ENCODE peak calls at places on chromosome 16, in seven cellular contexts. S is heart left ventricle; Y is stimulated activated naive CD8-positive, alpha-beta T cell treated with anti-CD3 and anti-CD28 coated beads, Interleukin-15, amount 100 ng/mL, for 72 hours; W is iPS-NIHi11; H is ecto neural progenitor cell; D is effector memory CD8-positive, alpha-beta T cell; Z is stimulated activated CD4-positive, alpha-beta T cell treated with anti-CD3 and anti-CD28 coated beads, Interleukin-1b, Interleukin-23, amount 100 ng/mL, for 4 hours. I is an unnamed sample.

GRCh38 chr16:706189-707061 is 824 bp upstream of the FBXL16 start:
- DNase-seq in Y (no peak), D (no peak), H (no peak), Z (no peak), S (no peak), W (peak), I (no peak)

GRCh38 chr16:77767211-77767610 is 21.2 kb upstream of the VAT1L start:
- DNase-seq in H (no peak), S (no peak), D (no peak), Z (no peak), W (no peak), Y (no peak), I (no peak)

GRCh38 chr16:16025214-16025968 is 76.0 kb downstream of the ABCC1 start:
- DNase-seq in Z (peak), H (no peak), D (peak), S (peak), W (no peak), Y (peak), I (no peak)

GRCh38 chr16:66250686-66251405 is 115.6 kb upstream of the CDH5 start:
- DNase-seq in D (no peak), H (no peak), S (peak), Z (no peak), Y (no peak), W (no peak), I (no peak)

GRCh38 chr16:81505011-81505660 is 60.5 kb downstream of the CMIP start:
- DNase-seq in H (no peak), S (no peak), Z (no peak), D (no peak), W (peak), Y (no peak), I (peak)

GRCh38 chr16:70416748-70417616 is 21.9 kb downstream of the ST3GAL2 start:
- DNase-seq in D (no peak), H (no peak), Z (no peak), W (no peak), Y (no peak), S (no peak), I (peak)

GRCh38 chr16:66923247-66923851 is 2.0 kb downstream of the RRAD start:
- DNase-seq in D (no peak), Y (no peak), S (peak), Z (no peak), W (no peak), H (no peak), I (no peak)

GRCh38 chr16:9798952-9799590 is 383.2 kb downstream of the GRIN2A start:
- DNase-seq in Y (no peak), D (no peak), H (no peak), Z (no peak), S (no peak), W (no peak), I (no peak)

GRCh38 chr16:65012357-65012756 is 109.5 kb downstream of the CDH11 start:
- DNase-seq in S (no peak), H (no peak), Z (no peak), D (no peak), W (no peak), Y (no peak), I (no peak)

GRCh38 chr16:85296859-85297698 is 184.8 kb upstream of the CIBAR2 start:
- DNase-seq in S (no peak), W (peak), Z (no peak), D (peak), Y (peak), H (no peak), I (peak)

GRCh38 chr16:17328971-17329370 is 141.8 kb downstream of the XYLT1 start:
- DNase-seq in W (no peak), D (no peak), S (no peak), Z (no peak), H (no peak), Y (no peak), I (no peak)

GRCh38 chr16:67563708-67564468 is 1.6 kb downstream of the CTCF start:
- DNase-seq in S (no peak), Y (peak), H (no peak), Z (no peak), D (no peak), W (no peak), I (no peak)

GRCh38 chr16:86567701-86568571 is 1.3 kb downstream of the FOXC2 start:
- DNase-seq in Y (no peak), S (no peak), W (peak), Z (no peak), D (no peak), H (peak), I (no peak)

GRCh38 chr16:79977974-79978836 is 377.7 kb upstream of the MAF start:
- DNase-seq in Y (no peak), D (no peak), Z (no peak), S (no peak), W (no peak), H (no peak), I (no peak)

I was measured in naive B cell.